ENCODE peak calls at places on chromosomes 4 and X, in ten cellular contexts. One of them, this sample, is unnamed.

GRCh38 chr4:175456131-175456530 is 355.9 kb downstream of the GPM6A start:
- DNase-seq in NCI-H748 treated with DMSO at 0.1 percent for 48 hours: no peak
- DNase-seq in progenitor cell of endocrine pancreas: no peak
- DNase-seq in cardiac muscle cell: no peak
- DNase-seq in coronary artery: no peak
- DNase-seq in EH: no peak
- DNase-seq in DMS53: no peak
- DNase-seq in H54: no peak
- DNase-seq in mucosa of descending colon: no peak
- DNase-seq in putamen: no peak
- DNase-seq in this sample: no peak

GRCh38 chr4:74547042-74547441 is 102.1 kb downstream of the AREG start:
- DNase-seq in progenitor cell of endocrine pancreas: no peak
- DNase-seq in DMS53: no peak
- DNase-seq in H54: no peak
- DNase-seq in mucosa of descending colon: no peak
- DNase-seq in NCI-H748 treated with DMSO at 0.1 percent for 48 hours: no peak
- DNase-seq in EH: no peak
- DNase-seq in coronary artery: no peak
- DNase-seq in cardiac muscle cell: no peak
- DNase-seq in putamen: no peak
- DNase-seq in this sample: no peak

GRCh38 chrX:123084797-123085196 is 99.3 kb upstream of the GRIA3 start:
- DNase-seq in putamen: no peak
- DNase-seq in coronary artery: no peak
- DNase-seq in NCI-H748 treated with DMSO at 0.1 percent for 48 hours: no peak
- DNase-seq in H54: no peak
- DNase-seq in cardiac muscle cell: no peak
- DNase-seq in progenitor cell of endocrine pancreas: no peak
- DNase-seq in DMS53: no peak
- DNase-seq in mucosa of descending colon: no peak
- DNase-seq in EH: peak
- DNase-seq in this sample: no peak

GRCh38 chrX:68487924-68488323 is 10.9 kb upstream of the YIPF6 start:
- DNase-seq in coronary artery: no peak
- DNase-seq in progenitor cell of endocrine pancreas: no peak
- DNase-seq in NCI-H748 treated with DMSO at 0.1 percent for 48 hours: no peak
- DNase-seq in cardiac muscle cell: no peak
- DNase-seq in DMS53: peak
- DNase-seq in EH: no peak
- DNase-seq in putamen: no peak
- DNase-seq in mucosa of descending colon: no peak
- DNase-seq in H54: no peak
- DNase-seq in this sample: no peak

GRCh38 chrX:147832707-147833348 is 78.9 kb upstream of the FMR1 start:
- DNase-seq in H54: no peak
- DNase-seq in DMS53: no peak
- DNase-seq in mucosa of descending colon: no peak
- DNase-seq in coronary artery: no peak
- DNase-seq in EH: no peak
- DNase-seq in putamen: no peak
- DNase-seq in NCI-H748 treated with DMSO at 0.1 percent for 48 hours: no peak
- DNase-seq in cardiac muscle cell: no peak
- DNase-seq in progenitor cell of endocrine pancreas: no peak
- DNase-seq in this sample: no peak

GRCh38 chr4:627751-628150 is 2.4 kb downstream of the PDE6B start:
- DNase-seq in EH: no peak
- DNase-seq in H54: no peak
- DNase-seq in DMS53: no peak
- DNase-seq in NCI-H748 treated with DMSO at 0.1 percent for 48 hours: no peak
- DNase-seq in coronary artery: no peak
- DNase-seq in mucosa of descending colon: no peak
- DNase-seq in progenitor cell of endocrine pancreas: no peak
- DNase-seq in putamen: no peak
- DNase-seq in cardiac muscle cell: no peak
- DNase-seq in this sample: no peak

GRCh38 chr4:24321151-24321550 is 263.2 kb downstream of the DHX15 start:
- DNase-seq in H54: no peak
- DNase-seq in mucosa of descending colon: no peak
- DNase-seq in putamen: peak
- DNase-seq in coronary artery: no peak
- DNase-seq in progenitor cell of endocrine pancreas: no peak
- DNase-seq in NCI-H748 treated with DMSO at 0.1 percent for 48 hours: no peak
- DNase-seq in cardiac muscle cell: peak
- DNase-seq in DMS53: no peak
- DNase-seq in EH: peak
- DNase-seq in this sample: no peak

GRCh38 chr4:112361181-112361791 is 64.1 kb downstream of the ALPK1 start:
- DNase-seq in coronary artery: no peak
- DNase-seq in cardiac muscle cell: peak
- DNase-seq in progenitor cell of endocrine pancreas: no peak
- DNase-seq in DMS53: peak
- DNase-seq in H54: no peak
- DNase-seq in NCI-H748 treated with DMSO at 0.1 percent for 48 hours: no peak
- DNase-seq in EH: peak
- DNase-seq in mucosa of descending colon: no peak
- DNase-seq in putamen: no peak
- DNase-seq in this sample: no peak

GRCh38 chr4:49032440-49033161 is 46.5 kb downstream of the CWH43 start:
- DNase-seq in coronary artery: no peak
- DNase-seq in progenitor cell of endocrine pancreas: no peak
- DNase-seq in DMS53: peak
- DNase-seq in EH: peak
- DNase-seq in H54: no peak
- DNase-seq in putamen: peak
- DNase-seq in cardiac muscle cell: peak
- DNase-seq in mucosa of descending colon: peak
- DNase-seq in NCI-H748 treated with DMSO at 0.1 percent for 48 hours: peak
- DNase-seq in this sample: no peak

GRCh38 chr4:4256799-4257198 is 8.8 kb upstream of the TMEM128 start:
- DNase-seq in NCI-H748 treated with DMSO at 0.1 percent for 48 hours: no peak
- DNase-seq in progenitor cell of endocrine pancreas: no peak
- DNase-seq in putamen: peak
- DNase-seq in H54: no peak
- DNase-seq in coronary artery: no peak
- DNase-seq in mucosa of descending colon: no peak
- DNase-seq in cardiac muscle cell: no peak
- DNase-seq in EH: no peak
- DNase-seq in DMS53: no peak
- DNase-seq in this sample: no peak

GRCh38 chr4:149140841-149141240 is 674.8 kb downstream of the IQCM start:
- DNase-seq in NCI-H748 treated with DMSO at 0.1 percent for 48 hours: no peak
- DNase-seq in progenitor cell of endocrine pancreas: no peak
- DNase-seq in mucosa of descending colon: peak
- DNase-seq in EH: peak
- DNase-seq in DMS53: peak
- DNase-seq in coronary artery: no peak
- DNase-seq in putamen: no peak
- DNase-seq in H54: no peak
- DNase-seq in cardiac muscle cell: peak
- DNase-seq in this sample: no peak

GRCh38 chr4:10619220-10619619 is 65.3 kb downstream of the CLNK start:
- DNase-seq in DMS53: peak
- DNase-seq in putamen: no peak
- DNase-seq in coronary artery: no peak
- DNase-seq in EH: peak
- DNase-seq in mucosa of descending colon: peak
- DNase-seq in NCI-H748 treated with DMSO at 0.1 percent for 48 hours: peak
- DNase-seq in cardiac muscle cell: no peak
- DNase-seq in H54: no peak
- DNase-seq in progenitor cell of endocrine pancreas: no peak
- DNase-seq in this sample: no peak

GRCh38 chr4:74501579-74501978 is 56.6 kb downstream of the AREG start:
- DNase-seq in mucosa of descending colon: no peak
- DNase-seq in progenitor cell of endocrine pancreas: no peak
- DNase-seq in EH: peak
- DNase-seq in H54: peak
- DNase-seq in putamen: no peak
- DNase-seq in cardiac muscle cell: peak
- DNase-seq in DMS53: peak
- DNase-seq in NCI-H748 treated with DMSO at 0.1 percent for 48 hours: no peak
- DNase-seq in coronary artery: no peak
- DNase-seq in this sample: no peak

GRCh38 chr4:147421456-147421855 is 59.4 kb upstream of the EDNRA start:
- DNase-seq in H54: no peak
- DNase-seq in progenitor cell of endocrine pancreas: no peak
- DNase-seq in cardiac muscle cell: no peak
- DNase-seq in EH: no peak
- DNase-seq in NCI-H748 treated with DMSO at 0.1 percent for 48 hours: no peak
- DNase-seq in coronary artery: no peak
- DNase-seq in DMS53: no peak
- DNase-seq in putamen: no peak
- DNase-seq in mucosa of descending colon: no peak
- DNase-seq in this sample: no peak

GRCh38 chr4:79788884-79789283 is 284.1 kb downstream of the ANTXR2 start:
- DNase-seq in progenitor cell of endocrine pancreas: no peak
- DNase-seq in putamen: no peak
- DNase-seq in EH: no peak
- DNase-seq in coronary artery: no peak
- DNase-seq in mucosa of descending colon: no peak
- DNase-seq in NCI-H748 treated with DMSO at 0.1 percent for 48 hours: no peak
- DNase-seq in DMS53: peak
- DNase-seq in cardiac muscle cell: no peak
- DNase-seq in H54: no peak
- DNase-seq in this sample: no peak

GRCh38 chr4:176309046-176309445 is 10.7 kb upstream of the SPCS3 start:
- DNase-seq in EH: no peak
- DNase-seq in DMS53: no peak
- DNase-seq in mucosa of descending colon: peak
- DNase-seq in H54: no peak
- DNase-seq in progenitor cell of endocrine pancreas: no peak
- DNase-seq in cardiac muscle cell: no peak
- DNase-seq in coronary artery: no peak
- DNase-seq in NCI-H748 treated with DMSO at 0.1 percent for 48 hours: no peak
- DNase-seq in putamen: no peak
- DNase-seq in this sample: no peak

This sample was measured in lower leg skin.